ENCODE peak calls at places on chromosomes 1 and 21, in ten cellular contexts. B, U, E, Y, C, O, W, Q, M and V are unnamed samples.

GRCh38 chr1:18761948-18762905 is 97.2 kb downstream of the TAS1R2 start:
- DNase-seq in B (peak), U (no peak), E (peak), Y (no peak), C (no peak), O (no peak), W (no peak), Q (no peak), M (no peak), V (no peak)

GRCh38 chr1:94713472-94714141 is 106.5 kb upstream of the SLC44A3 start:
- DNase-seq in B (peak), U (no peak), E (peak), Y (peak), C (peak), O (peak), W (no peak), Q (no peak), M (peak), V (peak)

GRCh38 chr1:90386899-90387334 is 330.2 kb downstream of the BARHL2 start:
- DNase-seq in B (no peak), U (no peak), E (peak), Y (no peak), C (no peak), O (no peak), W (no peak), Q (no peak), M (no peak), V (peak)

GRCh38 chr1:24702511-24703293 is 42.5 kb upstream of the CLIC4 start:
- DNase-seq in B (no peak), U (peak), E (peak), Y (peak), C (no peak), O (no peak), W (no peak), Q (no peak), M (no peak), V (no peak)

GRCh38 chr1:231763481-231763880 is 136.9 kb downstream of the DISC1 start:
- DNase-seq in B (no peak), U (no peak), E (no peak), Y (no peak), C (no peak), O (no peak), W (no peak), Q (no peak), M (no peak), V (no peak)

GRCh38 chr1:41790351-41790750 is 128.4 kb downstream of the HIVEP3 start:
- DNase-seq in B (no peak), U (no peak), E (no peak), Y (no peak), C (no peak), O (no peak), W (no peak), Q (no peak), M (no peak), V (no peak)

GRCh38 chr1:218585565-218586184 is 240.5 kb downstream of the TGFB2 start:
- DNase-seq in B (peak), U (no peak), E (peak), Y (peak), C (peak), O (no peak), W (no peak), Q (no peak), M (peak), V (peak)

GRCh38 chr1:17494114-17494729 is 45.3 kb upstream of the ARHGEF10L start:
- DNase-seq in B (no peak), U (peak), E (peak), Y (no peak), C (peak), O (peak), W (peak), Q (peak), M (peak), V (peak)

GRCh38 chr1:221284028-221284427 is 404.8 kb downstream of the HLX start:
- DNase-seq in B (no peak), U (peak), E (peak), Y (peak), C (no peak), O (no peak), W (peak), Q (no peak), M (peak), V (peak)

GRCh38 chr21:45157932-45158331 is 83.6 kb downstream of the ADARB1 start:
- DNase-seq in B (no peak), U (no peak), E (no peak), Y (no peak), C (no peak), O (peak), W (no peak), Q (no peak), M (no peak), V (no peak)

GRCh38 chr1:172742599-172743500 is 83.9 kb downstream of the FASLG start:
- DNase-seq in B (peak), U (no peak), E (peak), Y (no peak), C (no peak), O (no peak), W (peak), Q (peak), M (peak), V (peak)

GRCh38 chr1:112956503-112957132 is 622 bp upstream of the SLC16A1 start:
- DNase-seq in B (peak), U (no peak), E (no peak), Y (no peak), C (peak), O (peak), W (no peak), Q (peak), M (no peak), V (no peak)

GRCh38 chr1:31372961-31373896 is at the start of gene FABP3:
- DNase-seq in B (no peak), U (peak), E (no peak), Y (no peak), C (peak), O (peak), W (peak), Q (peak), M (peak), V (no peak)

GRCh38 chr1:100539836-100540536 is 2.0 kb downstream of the GPR88 start:
- DNase-seq in B (peak), U (no peak), E (no peak), Y (no peak), C (no peak), O (no peak), W (no peak), Q (no peak), M (no peak), V (no peak)

GRCh38 chr1:3313579-3313955 is 140.9 kb upstream of the ARHGEF16 start:
- DNase-seq in B (peak), U (no peak), E (peak), Y (peak), C (no peak), O (peak), W (no peak), Q (no peak), M (peak), V (no peak)

GRCh38 chr1:22470227-22470626 is 18.6 kb downstream of the ZBTB40 start:
- DNase-seq in B (no peak), U (no peak), E (no peak), Y (no peak), C (no peak), O (no peak), W (no peak), Q (no peak), M (no peak), V (no peak)

GRCh38 chr21:34692458-34693020 is 23.7 kb downstream of the CLIC6 start:
- DNase-seq in B (no peak), U (no peak), E (no peak), Y (no peak), C (no peak), O (no peak), W (no peak), Q (no peak), M (no peak), V (no peak)

GRCh38 chr21:33971492-33972013 is 55.9 kb upstream of the ATP5PO start:
- DNase-seq in B (no peak), U (no peak), E (peak), Y (no peak), C (no peak), O (peak), W (no peak), Q (no peak), M (no peak), V (peak)

GRCh38 chr1:56502700-56503245 is 76.6 kb downstream of the PLPP3 start:
- DNase-seq in B (no peak), U (no peak), E (peak), Y (no peak), C (no peak), O (no peak), W (no peak), Q (no peak), M (no peak), V (no peak)

GRCh38 chr1:163875214-163875926 is 553.6 kb downstream of the NUF2 start:
- DNase-seq in B (no peak), U (no peak), E (peak), Y (peak), C (no peak), O (peak), W (no peak), Q (no peak), M (peak), V (no peak)

GRCh38 chr21:38965910-38966504 is 160.3 kb downstream of the ETS2 start:
- DNase-seq in B (no peak), U (peak), E (no peak), Y (no peak), C (no peak), O (peak), W (no peak), Q (no peak), M (no peak), V (no peak)

GRCh38 chr1:44030606-44031050 is 634 bp downstream of the SLC6A9 start:
- DNase-seq in B (no peak), U (peak), E (peak), Y (no peak), C (no peak), O (no peak), W (peak), Q (no peak), M (peak), V (peak)

GRCh38 chr21:15039607-15040299 is 25.0 kb downstream of the NRIP1 start:
- DNase-seq in B (no peak), U (no peak), E (no peak), Y (no peak), C (no peak), O (no peak), W (no peak), Q (no peak), M (no peak), V (no peak)

GRCh38 chr1:31482478-31483011 is 69.5 kb downstream of the SERINC2 start:
- DNase-seq in B (no peak), U (no peak), E (no peak), Y (no peak), C (no peak), O (peak), W (no peak), Q (no peak), M (no peak), V (no peak)

GRCh38 chr1:92031281-92032110 is 1.7 kb downstream of the EPHX4 start:
- DNase-seq in B (no peak), U (no peak), E (peak), Y (no peak), C (no peak), O (no peak), W (no peak), Q (no peak), M (no peak), V (peak)

GRCh38 chr21:27564684-27565280 is 597.9 kb upstream of the ADAMTS5 start:
- DNase-seq in B (peak), U (no peak), E (peak), Y (no peak), C (no peak), O (peak), W (no peak), Q (peak), M (peak), V (peak)

GRCh38 chr1:2890221-2890850 is 88.8 kb upstream of the TTC34 start:
- DNase-seq in B (no peak), U (no peak), E (no peak), Y (no peak), C (no peak), O (no peak), W (no peak), Q (no peak), M (no peak), V (no peak)

GRCh38 chr1:12159826-12160225 is 7.0 kb upstream of the TNFRSF1B start:
- DNase-seq in B (no peak), U (no peak), E (no peak), Y (no peak), C (no peak), O (no peak), W (peak), Q (no peak), M (no peak), V (no peak)

GRCh38 chr1:88061106-88061829 is 622.8 kb upstream of the PKN2 start:
- DNase-seq in B (no peak), U (peak), E (peak), Y (peak), C (peak), O (peak), W (no peak), Q (no peak), M (peak), V (peak)

GRCh38 chr1:226920446-226920894 is 19.6 kb upstream of the COQ8A start:
- DNase-seq in B (no peak), U (no peak), E (no peak), Y (no peak), C (no peak), O (no peak), W (no peak), Q (no peak), M (no peak), V (no peak)